ENCODE peak calls at places on chromosomes 7 and 10, in four cellular contexts. N is GM12892, B is H1, W is HepG2. V is an unnamed sample.

GRCh38 chr10:45280113-45280512 is 35.3 kb downstream of the OR13A1 start:
- DNase-seq in W (no peak), B (no peak), N (no peak), V (no peak)

GRCh38 chr7:20327047-20327446 is 3.7 kb upstream of the ITGB8 start:
- DNase-seq in B (no peak), N (no peak), W (no peak), V (no peak)

GRCh38 chr7:7803597-7804229 is 85.3 kb upstream of the RPA3 start:
- DNase-seq in N (no peak), W (no peak), B (no peak), V (no peak)

GRCh38 chr10:71158251-71158650 is 54.1 kb upstream of the UNC5B start:
- DNase-seq in W (no peak), B (no peak), N (no peak), V (no peak)

GRCh38 chr10:78781251-78781913 is 287.4 kb upstream of the ZMIZ1 start:
- DNase-seq in B (no peak), N (no peak), W (no peak), V (no peak)

GRCh38 chr7:22962775-22963358 is 51.1 kb downstream of the HYCC1 start:
- DNase-seq in W (no peak), N (no peak), B (no peak), V (no peak)

GRCh38 chr10:85919358-85920022 is 447.1 kb downstream of the GRID1 start:
- DNase-seq in W (no peak), N (no peak), B (no peak), V (no peak)

GRCh38 chr10:46273506-46274477 is 13.0 kb upstream of the ANTXRL start:
- DNase-seq in N (no peak), W (peak), B (no peak), V (no peak)

GRCh38 chr10:88386204-88386877 is 196.8 kb downstream of the RNLS start:
- DNase-seq in W (peak), B (no peak), N (no peak), V (no peak)

GRCh38 chr7:80439894-80440811 is 71.7 kb downstream of the GNAT3 start:
- DNase-seq in W (no peak), N (no peak), B (no peak), V (no peak)

GRCh38 chr7:55953707-55954475 is 2.2 kb downstream of the MRPS17 start:
- DNase-seq in W (no peak), N (no peak), B (no peak), V (no peak)

GRCh38 chr7:4742852-4743251 is 32.6 kb upstream of the AP5Z1 start:
- DNase-seq in N (no peak), B (no peak), W (no peak), V (no peak)

GRCh38 chr10:132036887-132037675 is 28.7 kb upstream of the JAKMIP3 start:
- DNase-seq in N (no peak), B (peak), W (no peak), V (no peak)

GRCh38 chr7:50351267-50351666 is 46.8 kb downstream of the IKZF1 start:
- DNase-seq in N (no peak), B (no peak), W (no peak), V (no peak)

GRCh38 chr7:50353894-50354595 is 49.5 kb downstream of the IKZF1 start:
- DNase-seq in N (no peak), B (no peak), W (no peak), V (no peak)

GRCh38 chr7:50349963-50350944 is 45.7 kb downstream of the IKZF1 start:
- DNase-seq in B (no peak), N (no peak), W (no peak), V (peak)

GRCh38 chr7:50353201-50353600 is 48.7 kb downstream of the IKZF1 start:
- DNase-seq in N (no peak), W (no peak), B (no peak), V (no peak)

GRCh38 chr7:50352282-50352681 is 47.8 kb downstream of the IKZF1 start:
- DNase-seq in W (no peak), N (no peak), B (no peak), V (peak)
- TF ChIP-seq TAF1 in W (no peak), N (no peak), B (no peak), V (no peak)

DNA sequence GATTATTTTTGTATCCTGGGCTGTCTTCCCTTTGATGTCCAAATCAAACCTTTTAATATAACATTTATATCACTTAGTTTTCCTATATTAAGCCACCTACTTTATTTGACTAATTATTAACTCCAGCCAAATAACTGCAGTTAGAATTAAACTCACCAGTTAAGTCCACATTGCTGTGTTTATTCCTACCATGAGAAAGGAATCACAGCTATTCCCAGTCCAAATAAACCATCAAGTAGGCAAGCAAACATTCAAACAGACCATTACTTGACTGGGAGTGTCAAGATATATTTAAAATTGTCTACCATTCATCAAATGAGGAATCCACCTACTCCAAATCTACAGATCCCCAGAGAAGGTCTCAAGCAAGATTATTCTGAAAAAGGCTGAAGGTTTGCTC is 22.4 kb downstream of the PDE1C start:
- DNase-seq in B (no peak), N (no peak), W (peak), V (no peak)
- TF ChIP-seq POLR2A in B (no peak), N (no peak), W (no peak), V (no peak)

GRCh38 chr7:151552352-151553028 is 32.8 kb upstream of the RHEB start:
- DNase-seq in W (no peak), N (no peak), B (no peak), V (no peak)
- TF ChIP-seq TAF1 in W (no peak), N (no peak), B (no peak), V (no peak)

GRCh38 chr7:963236-964078 is 9.0 kb upstream of the ADAP1 start:
- DNase-seq in W (no peak), B (no peak), N (no peak), V (peak)

GRCh38 chr7:966291-967069 is 8.9 kb downstream of the COX19 start:
- DNase-seq in N (no peak), B (no peak), W (no peak), V (no peak)

GRCh38 chr7:961546-962400 is 7.3 kb upstream of the ADAP1 start:
- DNase-seq in W (no peak), B (no peak), N (no peak), V (no peak)

GRCh38 chr7:962401-963081 is 8.1 kb upstream of the ADAP1 start:
- DNase-seq in B (no peak), W (no peak), N (no peak), V (no peak)

DNA sequence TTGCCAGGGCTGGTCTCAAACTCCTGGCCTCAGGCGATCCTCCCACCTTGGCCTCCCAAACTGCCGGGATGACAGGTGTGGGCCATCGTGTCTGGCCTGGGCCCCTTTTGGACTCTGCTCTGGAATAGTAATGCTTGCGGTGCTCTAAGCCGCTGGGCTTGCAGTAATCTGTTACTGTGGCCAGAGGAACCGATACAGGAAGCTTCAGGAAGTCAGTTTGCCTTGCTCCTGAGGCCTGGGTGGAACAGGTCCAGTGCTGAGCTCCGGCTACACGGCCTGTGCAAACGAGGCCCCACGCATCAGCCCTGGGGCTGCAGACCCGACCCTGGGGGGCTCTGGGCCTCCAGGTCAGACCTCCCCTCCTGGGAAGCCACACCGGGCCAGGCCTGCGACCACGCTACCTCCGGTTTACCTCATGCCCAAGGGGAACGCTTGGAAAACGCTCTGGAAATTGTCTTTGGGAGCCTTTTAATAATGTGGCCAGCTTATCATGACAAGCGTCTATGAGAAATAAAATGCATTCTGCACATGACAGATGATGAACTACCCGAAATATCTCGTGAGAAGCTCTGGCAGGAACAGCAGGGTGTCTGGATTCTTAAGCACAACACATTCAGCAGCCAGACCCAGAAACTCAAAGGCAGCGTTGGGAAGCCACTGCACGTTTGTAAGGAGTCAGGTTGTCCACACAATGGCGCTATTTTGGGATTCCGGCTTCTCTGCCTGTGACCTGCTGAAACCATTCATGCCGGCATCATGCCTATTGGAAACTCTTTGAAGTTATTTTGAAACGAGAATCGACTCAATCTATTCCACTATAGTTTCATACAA is 10.1 kb upstream of the ADAP1 start:
- DNase-seq in W (peak), B (no peak), N (no peak), V (no peak)
- TF ChIP-seq POLR2A in W (peak), B (peak), N (no peak), V (no peak)

GRCh38 chr7:141698247-141699015 is 3.5 kb downstream of the DENND11 start:
- DNase-seq in W (no peak), N (no peak), B (no peak), V (no peak)

GRCh38 chr7:141700848-141701371 is 1.1 kb downstream of the DENND11 start:
- DNase-seq in W (no peak), N (peak), B (no peak), V (no peak)

GRCh38 chr7:141701489-141702046 is 398 bp downstream of the DENND11 start:
- DNase-seq in B (no peak), N (peak), W (no peak), V (peak)

GRCh38 chr7:141700291-141700847 is 1.6 kb downstream of the DENND11 start:
- DNase-seq in N (no peak), B (no peak), W (no peak), V (no peak)

DNA sequence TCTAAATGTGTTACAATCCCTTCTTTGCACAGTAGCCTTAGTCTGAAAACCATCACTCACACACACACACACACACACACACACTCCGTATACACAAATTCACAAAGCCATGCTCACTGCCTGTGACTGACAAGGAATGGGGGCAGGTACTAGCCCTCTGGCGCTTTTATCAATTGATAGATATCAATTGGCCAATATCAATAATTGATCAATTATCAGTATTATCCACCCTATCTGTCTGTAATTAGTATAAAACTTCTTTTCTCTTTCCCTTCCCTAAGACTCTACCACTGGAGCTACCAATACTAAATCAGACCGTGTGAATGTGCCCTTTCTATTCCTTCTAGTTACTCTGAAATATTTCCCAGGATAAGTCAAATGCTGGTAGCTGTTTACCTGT is 2.1 kb downstream of the DENND11 start:
- DNase-seq in W (no peak), N (no peak), B (no peak), V (no peak)
- TF ChIP-seq TAF1 in W (no peak), N (no peak), B (no peak), V (no peak)

GRCh38 chr10:6542999-6543430 is 37.1 kb downstream of the PRKCQ start:
- DNase-seq in W (peak), B (no peak), N (no peak), V (no peak)
- TF ChIP-seq POLR2A in W (no peak), B (no peak), N (no peak), V (no peak)

DNA sequence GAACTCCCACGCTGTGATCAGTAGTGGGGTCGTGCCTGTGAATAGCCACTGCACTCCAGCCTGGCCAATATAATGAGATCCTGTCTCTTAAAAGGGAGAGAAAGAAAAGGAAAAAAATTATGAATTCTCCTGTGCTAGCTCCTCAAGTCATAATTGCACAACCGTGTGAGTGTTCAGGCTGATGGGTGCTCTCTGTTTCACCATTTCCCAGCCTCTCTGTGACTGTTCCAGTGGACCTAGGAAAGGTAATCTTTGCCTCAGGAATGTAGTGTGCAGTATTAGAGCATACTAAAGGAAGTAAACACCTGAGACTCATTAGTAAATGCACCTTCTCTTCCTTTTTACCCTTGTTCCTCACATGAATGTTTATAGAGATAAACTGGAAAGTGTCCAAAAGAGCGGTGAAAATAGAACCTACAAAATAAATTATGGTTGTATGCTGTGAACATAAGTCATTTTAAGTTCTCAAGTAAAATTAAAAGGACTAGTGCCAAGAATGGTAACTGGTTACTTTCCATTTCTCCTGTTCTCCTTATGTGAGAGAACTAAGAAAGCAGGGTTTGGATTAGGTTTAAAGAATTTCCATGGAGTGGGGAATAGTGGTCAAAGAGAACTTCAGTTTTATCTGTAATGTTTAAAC is 42.7 kb downstream of the INPP5F start:
- DNase-seq in N (no peak), W (no peak), B (no peak), V (no peak)
- TF ChIP-seq TAF1 in N (no peak), W (no peak), B (no peak), V (no peak)

V was measured in GM12891.